ENCODE peak calls at places on chromosomes 6 and 20, in nine cellular contexts. One of them, this sample, is unnamed.
A peak's percentile ranks its signal among the peaks of the same experiment; 100 is the strongest.

GRCh38 chr20:53574819-53575218 is 18.8 kb downstream of the ZNF217 start:
- DNase-seq in fibroblast of mammary gland: no peak
- DNase-seq in IMR-90: no peak
- DNase-seq in heart left ventricle: no peak
- DNase-seq in left ventricle myocardium inferior: no peak
- DNase-seq in AG09309: no peak
- DNase-seq in pancreas: no peak
- DNase-seq in GM23248: peak; percentile 29
- DNase-seq in astrocyte: no peak
- DNase-seq in this sample: no peak

GRCh38 chr20:56504373-56505005 is 20.1 kb upstream of the FAM209A start:
- DNase-seq in fibroblast of mammary gland: peak; percentile 4
- DNase-seq in IMR-90: no peak
- DNase-seq in heart left ventricle: no peak
- DNase-seq in left ventricle myocardium inferior: no peak
- DNase-seq in AG09309: no peak
- DNase-seq in pancreas: no peak
- DNase-seq in GM23248: peak; percentile 35
- DNase-seq in astrocyte: no peak
- DNase-seq in this sample: no peak

GRCh38 chr6:7052441-7052936 is 55.3 kb upstream of the RREB1 start:
- DNase-seq in fibroblast of mammary gland: peak; percentile 86
- DNase-seq in IMR-90: peak; percentile 65
- DNase-seq in heart left ventricle: peak; percentile 52
- DNase-seq in left ventricle myocardium inferior: peak; percentile 67
- DNase-seq in AG09309: peak; percentile 17
- DNase-seq in pancreas: peak; percentile 71
- DNase-seq in GM23248: peak; percentile 79
- DNase-seq in astrocyte: peak; percentile 79
- DNase-seq in this sample: peak; percentile 88

GRCh38 chr20:63150911-63151531 is 64.9 kb downstream of the YTHDF1 start:
- DNase-seq in fibroblast of mammary gland: no peak
- DNase-seq in IMR-90: no peak
- DNase-seq in heart left ventricle: no peak
- DNase-seq in left ventricle myocardium inferior: no peak
- DNase-seq in AG09309: no peak
- DNase-seq in pancreas: no peak
- DNase-seq in GM23248: no peak
- DNase-seq in astrocyte: no peak
- DNase-seq in this sample: no peak

GRCh38 chr6:141610741-141611140 is 522.0 kb upstream of the GJE1 start:
- DNase-seq in fibroblast of mammary gland: peak; percentile 29
- DNase-seq in IMR-90: peak; percentile 51
- DNase-seq in heart left ventricle: no peak
- DNase-seq in left ventricle myocardium inferior: no peak
- DNase-seq in AG09309: no peak
- DNase-seq in pancreas: no peak
- DNase-seq in GM23248: peak; percentile 52
- DNase-seq in astrocyte: peak; percentile 3
- DNase-seq in this sample: peak; percentile 29

GRCh38 chr6:151675746-151676459 is 131.6 kb upstream of the ESR1 start:
- DNase-seq in fibroblast of mammary gland: peak; percentile 30
- DNase-seq in IMR-90: peak; percentile 4
- DNase-seq in heart left ventricle: no peak
- DNase-seq in left ventricle myocardium inferior: no peak
- DNase-seq in AG09309: no peak
- DNase-seq in pancreas: peak; percentile 32
- DNase-seq in GM23248: peak; percentile 57
- DNase-seq in astrocyte: no peak
- DNase-seq in this sample: no peak

GRCh38 chr20:44967207-44967807 is 995 bp downstream of the STK4 start:
- DNase-seq in fibroblast of mammary gland: peak; percentile 35
- DNase-seq in IMR-90: no peak
- DNase-seq in heart left ventricle: no peak
- DNase-seq in left ventricle myocardium inferior: no peak
- DNase-seq in AG09309: no peak
- DNase-seq in pancreas: no peak
- DNase-seq in GM23248: peak; percentile 51
- DNase-seq in astrocyte: no peak
- DNase-seq in this sample: no peak

GRCh38 chr6:84422380-84422968 is 195.0 kb upstream of the CEP162 start:
- DNase-seq in fibroblast of mammary gland: peak; percentile 49
- DNase-seq in IMR-90: peak; percentile 41
- DNase-seq in heart left ventricle: peak; percentile 18
- DNase-seq in left ventricle myocardium inferior: peak; percentile 46
- DNase-seq in AG09309: no peak
- DNase-seq in pancreas: no peak
- DNase-seq in GM23248: peak; percentile 6
- DNase-seq in astrocyte: peak; percentile 3
- DNase-seq in this sample: peak; percentile 82

GRCh38 chr6:144286503-144287393 is 1.6 kb downstream of the UTRN start:
- DNase-seq in fibroblast of mammary gland: peak; percentile 93
- DNase-seq in IMR-90: peak; percentile 93
- DNase-seq in heart left ventricle: peak; percentile 75
- DNase-seq in left ventricle myocardium inferior: peak; percentile 79
- DNase-seq in AG09309: peak; percentile 89
- DNase-seq in pancreas: peak; percentile 88
- DNase-seq in GM23248: peak; percentile 86
- DNase-seq in astrocyte: peak; percentile 94
- DNase-seq in this sample: peak; percentile 89

GRCh38 chr20:32138921-32139320 is 29.4 kb downstream of the TM9SF4 start:
- DNase-seq in fibroblast of mammary gland: no peak
- DNase-seq in IMR-90: no peak
- DNase-seq in heart left ventricle: no peak
- DNase-seq in left ventricle myocardium inferior: no peak
- DNase-seq in AG09309: no peak
- DNase-seq in pancreas: no peak
- DNase-seq in GM23248: no peak
- DNase-seq in astrocyte: no peak
- DNase-seq in this sample: no peak

GRCh38 chr6:23633986-23634385 is 492.0 kb upstream of the NRSN1 start:
- DNase-seq in fibroblast of mammary gland: no peak
- DNase-seq in IMR-90: no peak
- DNase-seq in heart left ventricle: no peak
- DNase-seq in left ventricle myocardium inferior: no peak
- DNase-seq in AG09309: no peak
- DNase-seq in pancreas: no peak
- DNase-seq in GM23248: no peak
- DNase-seq in astrocyte: no peak
- DNase-seq in this sample: no peak

GRCh38 chr20:20079102-20079784 is 26.9 kb downstream of the CFAP61 start:
- DNase-seq in fibroblast of mammary gland: no peak
- DNase-seq in IMR-90: no peak
- DNase-seq in heart left ventricle: no peak
- DNase-seq in left ventricle myocardium inferior: no peak
- DNase-seq in AG09309: no peak
- DNase-seq in pancreas: no peak
- DNase-seq in GM23248: no peak
- DNase-seq in astrocyte: no peak
- DNase-seq in this sample: no peak

DNA sequence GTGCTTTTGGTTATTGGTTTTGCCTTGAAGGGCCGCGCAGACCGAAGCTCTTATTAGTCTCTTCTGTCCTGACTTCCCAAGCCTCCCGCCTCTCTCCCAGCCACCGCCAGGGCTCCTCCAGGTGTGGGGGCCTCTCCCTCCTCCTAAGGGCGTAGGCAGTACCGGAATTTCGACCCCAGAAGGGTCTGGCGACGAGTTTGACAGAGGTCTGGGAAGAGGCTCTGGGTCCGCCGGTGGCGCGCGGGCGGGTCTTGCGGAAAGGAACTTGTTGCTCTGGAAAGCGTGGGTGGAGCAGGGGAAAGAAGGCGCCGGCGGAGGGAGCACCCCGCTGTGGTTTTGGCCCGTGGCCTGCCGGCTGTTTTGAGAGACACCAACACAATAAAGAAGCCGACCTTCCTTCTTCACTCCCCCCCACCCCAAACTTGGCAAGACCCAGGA is 1.8 kb downstream of the PCSK2 start:
- DNase-seq in fibroblast of mammary gland: no peak
- DNase-seq in IMR-90: no peak
- DNase-seq in heart left ventricle: no peak
- DNase-seq in left ventricle myocardium inferior: no peak
- DNase-seq in AG09309: no peak
- DNase-seq in pancreas: peak; percentile 2
- DNase-seq in GM23248: no peak
- DNase-seq in astrocyte: no peak
- DNase-seq in this sample: no peak
- H3K4me3 ChIP-seq in fibroblast of mammary gland: no peak overlapping the region
- H3K4me3 ChIP-seq in IMR-90: no peak overlapping the region
- H3K4me3 ChIP-seq in heart left ventricle: no peak overlapping the region
- H3K4me3 ChIP-seq in left ventricle myocardium inferior: peak overlapping the region; percentile 56
- H3K4me3 ChIP-seq in AG09309: no peak overlapping the region
- H3K4me3 ChIP-seq in pancreas: no peak overlapping the region
- H3K4me3 ChIP-seq in GM23248: no peak overlapping the region
- H3K4me3 ChIP-seq in astrocyte: no peak overlapping the region
- H3K4me3 ChIP-seq in this sample: no peak overlapping the region

DNA sequence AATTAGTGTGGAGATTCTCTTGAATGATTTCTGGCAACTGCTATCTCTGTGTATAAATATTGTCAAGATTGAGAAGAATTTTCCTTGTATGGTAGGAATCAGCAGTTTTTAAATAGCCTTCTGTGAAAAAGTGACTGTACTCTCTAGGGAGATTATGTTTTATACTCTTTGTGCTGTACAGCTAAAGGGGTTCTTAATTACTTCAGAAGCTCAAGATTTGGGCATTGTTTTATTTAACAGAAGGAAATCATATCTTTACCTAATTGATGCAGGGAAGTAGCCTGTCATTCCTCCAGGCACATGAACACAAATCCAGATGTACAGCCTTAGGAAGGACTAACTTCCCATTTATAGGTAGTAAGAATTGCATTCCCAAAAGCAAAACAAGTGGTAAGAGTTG is 1.3 kb downstream of the CALHM5 start:
- DNase-seq in fibroblast of mammary gland: no peak
- DNase-seq in IMR-90: no peak
- DNase-seq in heart left ventricle: no peak
- DNase-seq in left ventricle myocardium inferior: no peak
- DNase-seq in AG09309: no peak
- DNase-seq in pancreas: no peak
- DNase-seq in GM23248: peak; percentile 48
- DNase-seq in astrocyte: no peak
- DNase-seq in this sample: no peak
- H3K4me3 ChIP-seq in fibroblast of mammary gland: peak overlapping the region; percentile 32
- H3K4me3 ChIP-seq in IMR-90: peak overlapping the region; percentile 51
- H3K4me3 ChIP-seq in heart left ventricle: peak overlapping the region; percentile 47
- H3K4me3 ChIP-seq in left ventricle myocardium inferior: peak overlapping the region; percentile 65
- H3K4me3 ChIP-seq in AG09309: peak overlapping the region; percentile 50
- H3K4me3 ChIP-seq in pancreas: no peak overlapping the region
- H3K4me3 ChIP-seq in GM23248: peak overlapping the region; percentile 79
- H3K4me3 ChIP-seq in astrocyte: peak overlapping the region; percentile 60
- H3K4me3 ChIP-seq in this sample: peak overlapping the region; percentile 58

GRCh38 chr20:41692479-41693135 is 74.4 kb upstream of the CHD6 start:
- DNase-seq in fibroblast of mammary gland: peak; percentile 62
- DNase-seq in IMR-90: peak; percentile 52
- DNase-seq in heart left ventricle: peak; percentile 87
- DNase-seq in left ventricle myocardium inferior: peak; percentile 85
- DNase-seq in AG09309: no peak
- DNase-seq in pancreas: peak; percentile 87
- DNase-seq in GM23248: peak; percentile 60
- DNase-seq in astrocyte: peak; percentile 24
- DNase-seq in this sample: peak; percentile 22

GRCh38 chr20:41693136-41693979 is 75.2 kb upstream of the CHD6 start:
- DNase-seq in fibroblast of mammary gland: peak; percentile 89
- DNase-seq in IMR-90: peak; percentile 89
- DNase-seq in heart left ventricle: peak; percentile 84
- DNase-seq in left ventricle myocardium inferior: peak; percentile 78
- DNase-seq in AG09309: peak; percentile 62
- DNase-seq in pancreas: peak; percentile 81
- DNase-seq in GM23248: peak; percentile 93
- DNase-seq in astrocyte: peak; percentile 79
- DNase-seq in this sample: peak; percentile 72

GRCh38 chr20:41697861-41698559 is 79.8 kb upstream of the CHD6 start:
- DNase-seq in fibroblast of mammary gland: peak; percentile 49
- DNase-seq in IMR-90: peak; percentile 37
- DNase-seq in heart left ventricle: no peak
- DNase-seq in left ventricle myocardium inferior: no peak
- DNase-seq in AG09309: no peak
- DNase-seq in pancreas: no peak
- DNase-seq in GM23248: peak; percentile 63
- DNase-seq in astrocyte: peak; percentile 8
- DNase-seq in this sample: peak; percentile 48

GRCh38 chr20:41696428-41696827 is 78.3 kb upstream of the CHD6 start:
- DNase-seq in fibroblast of mammary gland: peak; percentile 30
- DNase-seq in IMR-90: no peak
- DNase-seq in heart left ventricle: no peak
- DNase-seq in left ventricle myocardium inferior: no peak
- DNase-seq in AG09309: no peak
- DNase-seq in pancreas: no peak
- DNase-seq in GM23248: peak; percentile 36
- DNase-seq in astrocyte: no peak
- DNase-seq in this sample: no peak

GRCh38 chr20:41694796-41695195 is 76.6 kb upstream of the CHD6 start:
- DNase-seq in fibroblast of mammary gland: no peak
- DNase-seq in IMR-90: no peak
- DNase-seq in heart left ventricle: no peak
- DNase-seq in left ventricle myocardium inferior: no peak
- DNase-seq in AG09309: no peak
- DNase-seq in pancreas: no peak
- DNase-seq in GM23248: no peak
- DNase-seq in astrocyte: no peak
- DNase-seq in this sample: no peak
- H3K4me3 ChIP-seq in fibroblast of mammary gland: no peak overlapping the region
- H3K4me3 ChIP-seq in IMR-90: no peak overlapping the region
- H3K4me3 ChIP-seq in heart left ventricle: no peak overlapping the region
- H3K4me3 ChIP-seq in left ventricle myocardium inferior: no peak overlapping the region
- H3K4me3 ChIP-seq in AG09309: no peak overlapping the region
- H3K4me3 ChIP-seq in pancreas: no peak overlapping the region
- H3K4me3 ChIP-seq in GM23248: no peak overlapping the region
- H3K4me3 ChIP-seq in astrocyte: no peak overlapping the region
- H3K4me3 ChIP-seq in this sample: no peak overlapping the region

GRCh38 chr6:390914-391558 is 516 bp upstream of the IRF4 start:
- DNase-seq in fibroblast of mammary gland: peak; percentile 58
- DNase-seq in IMR-90: no peak
- DNase-seq in heart left ventricle: no peak
- DNase-seq in left ventricle myocardium inferior: no peak
- DNase-seq in AG09309: no peak
- DNase-seq in pancreas: no peak
- DNase-seq in GM23248: peak; percentile 42
- DNase-seq in astrocyte: no peak
- DNase-seq in this sample: no peak

GRCh38 chr6:391559-392440 is at the start of gene IRF4:
- DNase-seq in fibroblast of mammary gland: peak; percentile 9
- DNase-seq in IMR-90: no peak
- DNase-seq in heart left ventricle: no peak
- DNase-seq in left ventricle myocardium inferior: no peak
- DNase-seq in AG09309: no peak
- DNase-seq in pancreas: no peak
- DNase-seq in GM23248: peak; percentile 28
- DNase-seq in astrocyte: no peak
- DNase-seq in this sample: no peak

GRCh38 chr6:393391-394221 is 2.1 kb downstream of the IRF4 start:
- DNase-seq in fibroblast of mammary gland: no peak
- DNase-seq in IMR-90: no peak
- DNase-seq in heart left ventricle: no peak
- DNase-seq in left ventricle myocardium inferior: no peak
- DNase-seq in AG09309: no peak
- DNase-seq in pancreas: no peak
- DNase-seq in GM23248: no peak
- DNase-seq in astrocyte: no peak
- DNase-seq in this sample: no peak

GRCh38 chr6:394641-395289 is 3.2 kb downstream of the IRF4 start:
- DNase-seq in fibroblast of mammary gland: no peak
- DNase-seq in IMR-90: no peak
- DNase-seq in heart left ventricle: no peak
- DNase-seq in left ventricle myocardium inferior: no peak
- DNase-seq in AG09309: no peak
- DNase-seq in pancreas: no peak
- DNase-seq in GM23248: no peak
- DNase-seq in astrocyte: no peak
- DNase-seq in this sample: no peak

GRCh38 chr6:392441-393390 is 1.2 kb downstream of the IRF4 start:
- DNase-seq in fibroblast of mammary gland: peak; percentile 8
- DNase-seq in IMR-90: no peak
- DNase-seq in heart left ventricle: no peak
- DNase-seq in left ventricle myocardium inferior: no peak
- DNase-seq in AG09309: no peak
- DNase-seq in pancreas: no peak
- DNase-seq in GM23248: peak; percentile 24
- DNase-seq in astrocyte: no peak
- DNase-seq in this sample: no peak
- H3K4me3 ChIP-seq in fibroblast of mammary gland: peak overlapping the region; percentile 1
- H3K4me3 ChIP-seq in IMR-90: no peak overlapping the region
- H3K4me3 ChIP-seq in heart left ventricle: peak overlapping the region; percentile 36
- H3K4me3 ChIP-seq in left ventricle myocardium inferior: peak overlapping the region; percentile 58
- H3K4me3 ChIP-seq in AG09309: no peak overlapping the region
- H3K4me3 ChIP-seq in pancreas: no peak overlapping the region
- H3K4me3 ChIP-seq in GM23248: no peak overlapping the region
- H3K4me3 ChIP-seq in astrocyte: no peak overlapping the region
- H3K4me3 ChIP-seq in this sample: no peak overlapping the region